ENCODE peak calls at places on chromosomes 5 and 9, in eight cellular contexts. One of them, this sample, is unnamed.
A peak's percentile ranks its signal among the peaks of the same experiment; 100 is the strongest.

GRCh38 chr5:159504857-159505304 is 174.6 kb upstream of the IL12B start:
- DNase-seq in fibroblast of lung: peak; percentile 77
- DNase-seq in WTC11: no peak
- DNase-seq in mammary epithelial cell: peak; percentile 57
- DNase-seq in IMR-90: peak; percentile 78
- DNase-seq in natural killer cell: no peak
- DNase-seq in cardiac fibroblast: peak; percentile 74
- DNase-seq in right lobe of liver: no peak
- DNase-seq in this sample: peak; percentile 74

GRCh38 chr9:123284658-123285057 is 16.3 kb upstream of the STRBP start:
- DNase-seq in fibroblast of lung: no peak
- DNase-seq in WTC11: no peak
- DNase-seq in mammary epithelial cell: no peak
- DNase-seq in IMR-90: no peak
- DNase-seq in natural killer cell: no peak
- DNase-seq in cardiac fibroblast: no peak
- DNase-seq in right lobe of liver: no peak
- DNase-seq in this sample: no peak

GRCh38 chr5:74873525-74874249 is 7.5 kb upstream of the FAM169A start:
- DNase-seq in fibroblast of lung: no peak
- DNase-seq in WTC11: no peak
- DNase-seq in mammary epithelial cell: no peak
- DNase-seq in IMR-90: no peak
- DNase-seq in natural killer cell: no peak
- DNase-seq in cardiac fibroblast: no peak
- DNase-seq in right lobe of liver: no peak
- DNase-seq in this sample: no peak

GRCh38 chr9:114418053-114418452 is 30.3 kb upstream of the AKNA start:
- DNase-seq in fibroblast of lung: no peak
- DNase-seq in WTC11: no peak
- DNase-seq in mammary epithelial cell: no peak
- DNase-seq in IMR-90: no peak
- DNase-seq in natural killer cell: no peak
- DNase-seq in cardiac fibroblast: no peak
- DNase-seq in right lobe of liver: no peak
- DNase-seq in this sample: no peak

GRCh38 chr9:6944896-6945295 is 187.1 kb downstream of the KDM4C start:
- DNase-seq in fibroblast of lung: peak; percentile 89
- DNase-seq in WTC11: no peak
- DNase-seq in mammary epithelial cell: peak; percentile 56
- DNase-seq in IMR-90: peak; percentile 53
- DNase-seq in natural killer cell: no peak
- DNase-seq in cardiac fibroblast: no peak
- DNase-seq in right lobe of liver: no peak
- DNase-seq in this sample: peak; percentile 54

GRCh38 chr5:86917117-86917579 is 299.4 kb downstream of the COX7C start:
- DNase-seq in fibroblast of lung: peak; percentile 42
- DNase-seq in WTC11: peak; percentile 21
- DNase-seq in mammary epithelial cell: peak; percentile 6
- DNase-seq in IMR-90: peak; percentile 49
- DNase-seq in natural killer cell: no peak
- DNase-seq in cardiac fibroblast: peak; percentile 49
- DNase-seq in right lobe of liver: no peak
- DNase-seq in this sample: peak; percentile 47

GRCh38 chr5:149267241-149267973 is 4.3 kb upstream of the AFAP1L1 start:
- DNase-seq in fibroblast of lung: peak; percentile 32
- DNase-seq in WTC11: no peak
- DNase-seq in mammary epithelial cell: no peak
- DNase-seq in IMR-90: no peak
- DNase-seq in natural killer cell: no peak
- DNase-seq in cardiac fibroblast: no peak
- DNase-seq in right lobe of liver: no peak
- DNase-seq in this sample: no peak

GRCh38 chr5:126403156-126403555 is 20.1 kb upstream of the GRAMD2B start:
- DNase-seq in fibroblast of lung: no peak
- DNase-seq in WTC11: no peak
- DNase-seq in mammary epithelial cell: no peak
- DNase-seq in IMR-90: no peak
- DNase-seq in natural killer cell: no peak
- DNase-seq in cardiac fibroblast: peak; percentile 54
- DNase-seq in right lobe of liver: no peak
- DNase-seq in this sample: no peak

GRCh38 chr9:69674112-69674511 is 1.9 kb upstream of the APBA1 start:
- DNase-seq in fibroblast of lung: peak; percentile 7
- DNase-seq in WTC11: peak; percentile 33
- DNase-seq in mammary epithelial cell: no peak
- DNase-seq in IMR-90: no peak
- DNase-seq in natural killer cell: no peak
- DNase-seq in cardiac fibroblast: peak; percentile 1
- DNase-seq in right lobe of liver: no peak
- DNase-seq in this sample: no peak

GRCh38 chr9:97905228-97905627 is 17.1 kb downstream of the TRMO start:
- DNase-seq in fibroblast of lung: no peak
- DNase-seq in WTC11: no peak
- DNase-seq in mammary epithelial cell: no peak
- DNase-seq in IMR-90: no peak
- DNase-seq in natural killer cell: no peak
- DNase-seq in cardiac fibroblast: no peak
- DNase-seq in right lobe of liver: no peak
- DNase-seq in this sample: no peak

GRCh38 chr5:31036407-31036806 is 157.1 kb upstream of the CDH6 start:
- DNase-seq in fibroblast of lung: peak; percentile 81
- DNase-seq in WTC11: no peak
- DNase-seq in mammary epithelial cell: no peak
- DNase-seq in IMR-90: peak; percentile 84
- DNase-seq in natural killer cell: no peak
- DNase-seq in cardiac fibroblast: peak; percentile 44
- DNase-seq in right lobe of liver: no peak
- DNase-seq in this sample: no peak

GRCh38 chr9:91946825-91947224 is 3.2 kb downstream of the ROR2 start:
- DNase-seq in fibroblast of lung: no peak
- DNase-seq in WTC11: no peak
- DNase-seq in mammary epithelial cell: no peak
- DNase-seq in IMR-90: peak; percentile 20
- DNase-seq in natural killer cell: no peak
- DNase-seq in cardiac fibroblast: no peak
- DNase-seq in right lobe of liver: no peak
- DNase-seq in this sample: no peak

GRCh38 chr5:173281910-173282309 is 46.3 kb downstream of the STC2 start:
- DNase-seq in fibroblast of lung: no peak
- DNase-seq in WTC11: peak; percentile 50
- DNase-seq in mammary epithelial cell: no peak
- DNase-seq in IMR-90: peak; percentile 21
- DNase-seq in natural killer cell: no peak
- DNase-seq in cardiac fibroblast: peak; percentile 54
- DNase-seq in right lobe of liver: no peak
- DNase-seq in this sample: peak; percentile 34

GRCh38 chr9:133558191-133559126 is 24.0 kb downstream of the ADAMTSL2 start:
- DNase-seq in fibroblast of lung: peak; percentile 87
- DNase-seq in WTC11: no peak
- DNase-seq in mammary epithelial cell: peak; percentile 20
- DNase-seq in IMR-90: peak; percentile 85
- DNase-seq in natural killer cell: peak; percentile 41
- DNase-seq in cardiac fibroblast: peak; percentile 84
- DNase-seq in right lobe of liver: no peak
- DNase-seq in this sample: peak; percentile 45

GRCh38 chr5:1220831-1221230 is 4.3 kb upstream of the SLC6A18 start:
- DNase-seq in fibroblast of lung: no peak
- DNase-seq in WTC11: no peak
- DNase-seq in mammary epithelial cell: no peak
- DNase-seq in IMR-90: no peak
- DNase-seq in natural killer cell: no peak
- DNase-seq in cardiac fibroblast: no peak
- DNase-seq in right lobe of liver: no peak
- DNase-seq in this sample: no peak

GRCh38 chr5:27026059-27026458 is 12.3 kb downstream of the CDH9 start:
- DNase-seq in fibroblast of lung: no peak
- DNase-seq in WTC11: no peak
- DNase-seq in mammary epithelial cell: no peak
- DNase-seq in IMR-90: no peak
- DNase-seq in natural killer cell: no peak
- DNase-seq in cardiac fibroblast: no peak
- DNase-seq in right lobe of liver: no peak
- DNase-seq in this sample: no peak

GRCh38 chr5:2378108-2378507 is 373.4 kb downstream of the IRX2 start:
- DNase-seq in fibroblast of lung: no peak
- DNase-seq in WTC11: no peak
- DNase-seq in mammary epithelial cell: no peak
- DNase-seq in IMR-90: no peak
- DNase-seq in natural killer cell: no peak
- DNase-seq in cardiac fibroblast: no peak
- DNase-seq in right lobe of liver: no peak
- DNase-seq in this sample: no peak

GRCh38 chr9:22446950-22447606 is 454 bp downstream of the DMRTA1 start:
- DNase-seq in fibroblast of lung: peak; percentile 58
- DNase-seq in WTC11: peak; percentile 69
- DNase-seq in mammary epithelial cell: peak; percentile 63
- DNase-seq in IMR-90: peak; percentile 20
- DNase-seq in natural killer cell: no peak
- DNase-seq in cardiac fibroblast: peak; percentile 24
- DNase-seq in right lobe of liver: peak; percentile 85
- DNase-seq in this sample: peak; percentile 31
- TF ChIP-seq CTCF in fibroblast of lung: no peak
- TF ChIP-seq CTCF in WTC11: no peak
- TF ChIP-seq CTCF in mammary epithelial cell: peak; percentile 12
- TF ChIP-seq CTCF in IMR-90: peak; percentile 8
- TF ChIP-seq CTCF in natural killer cell: no peak
- TF ChIP-seq CTCF in cardiac fibroblast: no peak
- TF ChIP-seq CTCF in right lobe of liver: peak; percentile 29
- TF ChIP-seq CTCF in this sample: no peak

GRCh38 chr9:111399772-111400563 is 69.9 kb upstream of the OR2K2 start:
- DNase-seq in fibroblast of lung: no peak
- DNase-seq in WTC11: peak; percentile 61
- DNase-seq in mammary epithelial cell: peak; percentile 56
- DNase-seq in IMR-90: peak; percentile 21
- DNase-seq in natural killer cell: no peak
- DNase-seq in cardiac fibroblast: peak; percentile 25
- DNase-seq in right lobe of liver: no peak
- DNase-seq in this sample: peak; percentile 68
- TF ChIP-seq CTCF in fibroblast of lung: peak; percentile 26
- TF ChIP-seq CTCF in WTC11: peak; percentile 26
- TF ChIP-seq CTCF in mammary epithelial cell: peak; percentile 88
- TF ChIP-seq CTCF in IMR-90: peak; percentile 27
- TF ChIP-seq CTCF in natural killer cell: no peak
- TF ChIP-seq CTCF in cardiac fibroblast: peak; percentile 72
- TF ChIP-seq CTCF in right lobe of liver: peak; percentile 74
- TF ChIP-seq CTCF in this sample: peak; percentile 45

GRCh38 chr9:136717399-136717798 is 5.0 kb downstream of the DIPK1B start:
- DNase-seq in fibroblast of lung: no peak
- DNase-seq in WTC11: no peak
- DNase-seq in mammary epithelial cell: no peak
- DNase-seq in IMR-90: no peak
- DNase-seq in natural killer cell: no peak
- DNase-seq in cardiac fibroblast: no peak
- DNase-seq in right lobe of liver: no peak
- DNase-seq in this sample: no peak

GRCh38 chr9:136720887-136721338 is 8.5 kb downstream of the DIPK1B start:
- DNase-seq in fibroblast of lung: no peak
- DNase-seq in WTC11: no peak
- DNase-seq in mammary epithelial cell: no peak
- DNase-seq in IMR-90: no peak
- DNase-seq in natural killer cell: no peak
- DNase-seq in cardiac fibroblast: no peak
- DNase-seq in right lobe of liver: no peak
- DNase-seq in this sample: no peak

GRCh38 chr9:136720251-136720886 is 8.0 kb downstream of the DIPK1B start:
- DNase-seq in fibroblast of lung: peak; percentile 41
- DNase-seq in WTC11: no peak
- DNase-seq in mammary epithelial cell: no peak
- DNase-seq in IMR-90: no peak
- DNase-seq in natural killer cell: no peak
- DNase-seq in cardiac fibroblast: peak; percentile 54
- DNase-seq in right lobe of liver: no peak
- DNase-seq in this sample: no peak

GRCh38 chr9:136718463-136719211 is 6.3 kb downstream of the DIPK1B start:
- DNase-seq in fibroblast of lung: no peak
- DNase-seq in WTC11: no peak
- DNase-seq in mammary epithelial cell: no peak
- DNase-seq in IMR-90: no peak
- DNase-seq in natural killer cell: no peak
- DNase-seq in cardiac fibroblast: no peak
- DNase-seq in right lobe of liver: no peak
- DNase-seq in this sample: no peak

DNA sequence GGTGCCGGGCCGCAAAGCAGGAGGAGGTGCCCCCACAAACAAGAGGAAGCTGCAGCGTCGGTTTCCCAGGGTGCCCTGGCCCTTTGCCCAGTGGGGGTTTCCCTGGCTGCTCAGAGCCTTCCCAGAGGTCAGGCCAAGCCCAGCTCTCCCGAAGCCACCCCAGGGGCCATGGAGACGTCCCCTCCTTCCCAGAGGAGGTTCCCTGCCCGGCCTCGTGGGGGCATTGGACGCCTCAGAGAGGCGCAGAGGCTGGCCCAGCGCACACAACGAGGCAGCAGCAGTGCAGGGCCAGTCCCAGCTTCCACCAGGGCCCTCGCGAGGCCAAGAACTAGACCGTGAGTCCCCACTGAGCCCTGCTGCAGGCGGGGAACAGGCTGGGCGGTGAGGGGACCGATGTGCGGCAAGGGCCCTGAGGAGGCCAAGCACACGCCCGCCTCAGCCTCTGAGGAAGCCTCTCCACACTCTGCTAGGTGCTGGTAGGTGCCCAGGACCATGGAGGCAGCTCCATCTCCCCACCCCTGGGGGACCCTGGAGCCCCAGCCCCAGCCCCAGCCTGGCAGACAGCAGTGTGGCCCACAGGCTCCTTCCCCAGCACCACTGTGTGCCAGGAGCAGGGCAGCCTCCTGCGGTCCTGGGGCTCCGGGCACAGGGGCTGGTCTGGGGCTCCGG is 7.0 kb downstream of the DIPK1B start:
- DNase-seq in fibroblast of lung: no peak
- DNase-seq in WTC11: no peak
- DNase-seq in mammary epithelial cell: no peak
- DNase-seq in IMR-90: no peak
- DNase-seq in natural killer cell: no peak
- DNase-seq in cardiac fibroblast: no peak
- DNase-seq in right lobe of liver: peak; percentile 60
- DNase-seq in this sample: no peak
- TF ChIP-seq CTCF in fibroblast of lung: no peak
- TF ChIP-seq CTCF in WTC11: no peak
- TF ChIP-seq CTCF in mammary epithelial cell: no peak
- TF ChIP-seq CTCF in IMR-90: no peak
- TF ChIP-seq CTCF in natural killer cell: no peak
- TF ChIP-seq CTCF in cardiac fibroblast: no peak
- TF ChIP-seq CTCF in right lobe of liver: no peak
- TF ChIP-seq CTCF in this sample: no peak

DNA sequence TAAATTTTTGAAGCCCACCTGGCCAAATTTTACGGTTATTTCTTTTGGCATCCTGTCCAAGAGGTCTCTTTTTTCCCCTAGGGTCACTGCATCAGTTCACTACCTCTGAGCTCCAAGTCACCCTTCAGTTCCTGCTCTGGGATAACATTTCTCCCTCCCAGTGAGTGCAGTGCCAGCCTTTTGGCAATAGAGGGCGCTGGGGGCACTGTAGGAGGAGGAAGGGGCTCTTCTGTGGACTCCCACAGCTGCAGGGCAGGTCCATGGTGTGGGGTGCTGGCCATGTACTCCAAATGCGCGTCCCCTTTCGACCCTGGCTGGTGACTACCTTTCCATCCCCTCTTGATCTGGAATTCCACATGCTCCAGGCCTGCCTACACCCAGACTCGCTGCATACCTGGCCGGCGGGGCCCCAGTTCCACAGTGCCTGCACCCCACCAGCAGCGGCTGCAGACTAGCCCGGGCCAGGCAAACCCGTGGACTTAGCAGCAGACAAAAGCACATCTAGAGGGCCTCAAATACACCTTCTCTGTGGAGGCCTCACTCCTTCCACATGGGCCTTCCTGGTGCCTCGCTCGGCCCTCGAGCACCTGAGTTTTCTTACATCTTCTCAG is 20.3 kb upstream of the NINJ1 start:
- DNase-seq in fibroblast of lung: no peak
- DNase-seq in WTC11: peak; percentile 91
- DNase-seq in mammary epithelial cell: no peak
- DNase-seq in IMR-90: no peak
- DNase-seq in natural killer cell: no peak
- DNase-seq in cardiac fibroblast: peak; percentile 23
- DNase-seq in right lobe of liver: no peak
- DNase-seq in this sample: peak; percentile 54
- TF ChIP-seq CTCF in fibroblast of lung: peak; percentile 51
- TF ChIP-seq CTCF in WTC11: peak; percentile 92
- TF ChIP-seq CTCF in mammary epithelial cell: peak; percentile 77
- TF ChIP-seq CTCF in IMR-90: peak; percentile 44
- TF ChIP-seq CTCF in natural killer cell: peak; percentile 43
- TF ChIP-seq CTCF in cardiac fibroblast: peak; percentile 65
- TF ChIP-seq CTCF in right lobe of liver: peak; percentile 27
- TF ChIP-seq CTCF in this sample: peak; percentile 62

This sample was measured in MCF 10A.